ENCODE peak calls at places on chromosomes 2 and 18, in nine cellular contexts. One of them, this sample, is unnamed.

GRCh38 chr2:237198144-237198900 is 112.6 kb downstream of the COPS8 start:
- DNase-seq in RPMI7951: no peak
- DNase-seq in HepG2: no peak
- DNase-seq in naive thymus-derived CD4-positive, alpha-beta T cell: no peak
- DNase-seq in astrocyte of the spinal cord: peak
- DNase-seq in colonic mucosa: no peak
- DNase-seq in posterior cingulate gyrus: no peak
- DNase-seq in adrenal gland: peak
- DNase-seq in pulmonary artery endothelial cell: no peak
- DNase-seq in this sample: no peak

GRCh38 chr2:199019898-199020507 is 437.7 kb downstream of the SATB2 start:
- DNase-seq in RPMI7951: peak
- DNase-seq in HepG2: peak
- DNase-seq in naive thymus-derived CD4-positive, alpha-beta T cell: no peak
- DNase-seq in astrocyte of the spinal cord: peak
- DNase-seq in colonic mucosa: peak
- DNase-seq in posterior cingulate gyrus: no peak
- DNase-seq in adrenal gland: no peak
- DNase-seq in pulmonary artery endothelial cell: no peak
- DNase-seq in this sample: no peak

GRCh38 chr2:75592028-75592427 is 31.3 kb upstream of the EVA1A start:
- DNase-seq in RPMI7951: peak
- DNase-seq in HepG2: peak
- DNase-seq in naive thymus-derived CD4-positive, alpha-beta T cell: no peak
- DNase-seq in astrocyte of the spinal cord: no peak
- DNase-seq in colonic mucosa: no peak
- DNase-seq in posterior cingulate gyrus: no peak
- DNase-seq in adrenal gland: no peak
- DNase-seq in pulmonary artery endothelial cell: no peak
- DNase-seq in this sample: no peak

GRCh38 chr18:67425724-67426123 is 90.8 kb downstream of the DSEL start:
- DNase-seq in RPMI7951: peak
- DNase-seq in HepG2: no peak
- DNase-seq in naive thymus-derived CD4-positive, alpha-beta T cell: no peak
- DNase-seq in astrocyte of the spinal cord: peak
- DNase-seq in colonic mucosa: no peak
- DNase-seq in posterior cingulate gyrus: no peak
- DNase-seq in adrenal gland: no peak
- DNase-seq in pulmonary artery endothelial cell: no peak
- DNase-seq in this sample: no peak

GRCh38 chr2:238868067-238868524 is 20.2 kb downstream of the TWIST2 start:
- DNase-seq in RPMI7951: peak
- DNase-seq in HepG2: no peak
- DNase-seq in naive thymus-derived CD4-positive, alpha-beta T cell: no peak
- DNase-seq in astrocyte of the spinal cord: peak
- DNase-seq in colonic mucosa: no peak
- DNase-seq in posterior cingulate gyrus: no peak
- DNase-seq in adrenal gland: peak
- DNase-seq in pulmonary artery endothelial cell: no peak
- DNase-seq in this sample: no peak

GRCh38 chr2:106581755-106582430 is 94.7 kb downstream of the CD8B2 start:
- DNase-seq in RPMI7951: peak
- DNase-seq in HepG2: peak
- DNase-seq in naive thymus-derived CD4-positive, alpha-beta T cell: peak
- DNase-seq in astrocyte of the spinal cord: peak
- DNase-seq in colonic mucosa: peak
- DNase-seq in posterior cingulate gyrus: no peak
- DNase-seq in adrenal gland: peak
- DNase-seq in pulmonary artery endothelial cell: no peak
- DNase-seq in this sample: no peak

GRCh38 chr18:69636529-69637301 is 236.0 kb downstream of the DOK6 start:
- DNase-seq in RPMI7951: no peak
- DNase-seq in HepG2: peak
- DNase-seq in naive thymus-derived CD4-positive, alpha-beta T cell: peak
- DNase-seq in astrocyte of the spinal cord: no peak
- DNase-seq in colonic mucosa: no peak
- DNase-seq in posterior cingulate gyrus: no peak
- DNase-seq in adrenal gland: no peak
- DNase-seq in pulmonary artery endothelial cell: no peak
- DNase-seq in this sample: no peak

GRCh38 chr2:213246665-213247281 is 37.5 kb upstream of the SPAG16 start:
- DNase-seq in RPMI7951: peak
- DNase-seq in HepG2: peak
- DNase-seq in naive thymus-derived CD4-positive, alpha-beta T cell: peak
- DNase-seq in astrocyte of the spinal cord: peak
- DNase-seq in colonic mucosa: peak
- DNase-seq in posterior cingulate gyrus: peak
- DNase-seq in adrenal gland: peak
- DNase-seq in pulmonary artery endothelial cell: peak
- DNase-seq in this sample: no peak

GRCh38 chr2:110802213-110802932 is 70.0 kb downstream of the ACOXL start:
- DNase-seq in RPMI7951: no peak
- DNase-seq in HepG2: no peak
- DNase-seq in naive thymus-derived CD4-positive, alpha-beta T cell: no peak
- DNase-seq in astrocyte of the spinal cord: no peak
- DNase-seq in colonic mucosa: no peak
- DNase-seq in posterior cingulate gyrus: no peak
- DNase-seq in adrenal gland: no peak
- DNase-seq in pulmonary artery endothelial cell: no peak
- DNase-seq in this sample: no peak

GRCh38 chr2:203340791-203341487 is 12.7 kb downstream of the ABI2 start:
- DNase-seq in RPMI7951: peak
- DNase-seq in HepG2: no peak
- DNase-seq in naive thymus-derived CD4-positive, alpha-beta T cell: no peak
- DNase-seq in astrocyte of the spinal cord: peak
- DNase-seq in colonic mucosa: no peak
- DNase-seq in posterior cingulate gyrus: no peak
- DNase-seq in adrenal gland: no peak
- DNase-seq in pulmonary artery endothelial cell: peak
- DNase-seq in this sample: no peak

GRCh38 chr18:76932026-76932819 is 109.9 kb downstream of the ZNF236 start:
- DNase-seq in RPMI7951: no peak
- DNase-seq in HepG2: no peak
- DNase-seq in naive thymus-derived CD4-positive, alpha-beta T cell: no peak
- DNase-seq in astrocyte of the spinal cord: no peak
- DNase-seq in colonic mucosa: no peak
- DNase-seq in posterior cingulate gyrus: no peak
- DNase-seq in adrenal gland: peak
- DNase-seq in pulmonary artery endothelial cell: no peak
- DNase-seq in this sample: no peak

GRCh38 chr2:167844714-167845530 is 402.5 kb downstream of the STK39 start:
- DNase-seq in RPMI7951: no peak
- DNase-seq in HepG2: peak
- DNase-seq in naive thymus-derived CD4-positive, alpha-beta T cell: no peak
- DNase-seq in astrocyte of the spinal cord: no peak
- DNase-seq in colonic mucosa: peak
- DNase-seq in posterior cingulate gyrus: no peak
- DNase-seq in adrenal gland: no peak
- DNase-seq in pulmonary artery endothelial cell: no peak
- DNase-seq in this sample: no peak

GRCh38 chr2:172735646-172736418 is at the start of gene RAPGEF4:
- DNase-seq in RPMI7951: no peak
- DNase-seq in HepG2: no peak
- DNase-seq in naive thymus-derived CD4-positive, alpha-beta T cell: peak
- DNase-seq in astrocyte of the spinal cord: no peak
- DNase-seq in colonic mucosa: no peak
- DNase-seq in posterior cingulate gyrus: no peak
- DNase-seq in adrenal gland: no peak
- DNase-seq in pulmonary artery endothelial cell: no peak
- DNase-seq in this sample: no peak

GRCh38 chr2:158774663-158775062 is 20.5 kb upstream of the DAPL1 start:
- DNase-seq in RPMI7951: no peak
- DNase-seq in HepG2: no peak
- DNase-seq in naive thymus-derived CD4-positive, alpha-beta T cell: no peak
- DNase-seq in astrocyte of the spinal cord: no peak
- DNase-seq in colonic mucosa: no peak
- DNase-seq in posterior cingulate gyrus: no peak
- DNase-seq in adrenal gland: no peak
- DNase-seq in pulmonary artery endothelial cell: no peak
- DNase-seq in this sample: no peak

This sample was measured in activated T-helper 2 cell treated with anti-CD3 and anti-CD28 coated beads, Interferon-gamma antibody, Interleukin-2, Interleukin-4, amounts not matched to agents 10 μg/mL and 5 μg/mL and 100 μg/mL, durations not matched to agents 14 hours and 24 hours and 36 hours.